ENCODE peak calls at places on chromosomes 4 and X, in five cellular contexts. One of them, this sample, is unnamed.

GRCh38 chrX:40105791-40106676 is 8.3 kb upstream of the BCOR start:
- DNase-seq in neuronal stem cell: no peak
- DNase-seq in trophoblast cell: peak
- DNase-seq in mesenchymal stem cell: peak
- DNase-seq in H1: peak
- DNase-seq in this sample: peak

GRCh38 chr4:7193040-7193958 is 961 bp downstream of the SORCS2 start:
- DNase-seq in neuronal stem cell: no peak
- DNase-seq in trophoblast cell: no peak
- DNase-seq in mesenchymal stem cell: no peak
- DNase-seq in H1: no peak
- DNase-seq in this sample: peak

GRCh38 chr4:8176547-8177399 is 18.2 kb upstream of the ABLIM2 start:
- DNase-seq in neuronal stem cell: peak
- DNase-seq in trophoblast cell: peak
- DNase-seq in mesenchymal stem cell: peak
- DNase-seq in H1: peak
- DNase-seq in this sample: peak

GRCh38 chrX:48864210-48864609 is 28.8 kb upstream of the PCSK1N start:
- DNase-seq in neuronal stem cell: no peak
- DNase-seq in trophoblast cell: no peak
- DNase-seq in mesenchymal stem cell: peak
- DNase-seq in H1: no peak
- DNase-seq in this sample: no peak

GRCh38 chr4:787561-787981 is 38.4 kb downstream of the CPLX1 start:
- DNase-seq in neuronal stem cell: no peak
- DNase-seq in trophoblast cell: no peak
- DNase-seq in mesenchymal stem cell: no peak
- DNase-seq in H1: no peak
- DNase-seq in this sample: no peak

GRCh38 chrX:154724999-154725756 is 25.7 kb downstream of the GAB3 start:
- DNase-seq in neuronal stem cell: no peak
- DNase-seq in trophoblast cell: no peak
- DNase-seq in mesenchymal stem cell: no peak
- DNase-seq in H1: no peak
- DNase-seq in this sample: no peak

GRCh38 chrX:119398974-119399771 is at the start of gene SLC25A43:
- DNase-seq in neuronal stem cell: no peak
- DNase-seq in trophoblast cell: peak
- DNase-seq in mesenchymal stem cell: peak
- DNase-seq in H1: peak
- DNase-seq in this sample: peak

GRCh38 chr4:124910327-124910726 is 197.8 kb upstream of the ANKRD50 start:
- DNase-seq in neuronal stem cell: no peak
- DNase-seq in trophoblast cell: no peak
- DNase-seq in mesenchymal stem cell: no peak
- DNase-seq in H1: no peak
- DNase-seq in this sample: no peak

GRCh38 chr4:39732728-39733127 is 34.8 kb downstream of the UBE2K start:
- DNase-seq in neuronal stem cell: no peak
- DNase-seq in trophoblast cell: no peak
- DNase-seq in mesenchymal stem cell: peak
- DNase-seq in H1: peak
- DNase-seq in this sample: no peak

GRCh38 chrX:30673884-30674598 is 20.8 kb downstream of the GK start:
- DNase-seq in neuronal stem cell: no peak
- DNase-seq in trophoblast cell: no peak
- DNase-seq in mesenchymal stem cell: no peak
- DNase-seq in H1: no peak
- DNase-seq in this sample: no peak

GRCh38 chr4:91113130-91113706 is 986.0 kb downstream of the CCSER1 start:
- DNase-seq in neuronal stem cell: peak
- DNase-seq in trophoblast cell: peak
- DNase-seq in mesenchymal stem cell: peak
- DNase-seq in H1: no peak
- DNase-seq in this sample: no peak

GRCh38 chrX:17692709-17693346 is 44.5 kb upstream of the SCML1 start:
- DNase-seq in neuronal stem cell: no peak
- DNase-seq in trophoblast cell: peak
- DNase-seq in mesenchymal stem cell: peak
- DNase-seq in H1: no peak
- DNase-seq in this sample: peak

GRCh38 chrX:2501246-2502102 is 698 bp upstream of the DHRSX start:
- DNase-seq in neuronal stem cell: no peak
- DNase-seq in trophoblast cell: no peak
- DNase-seq in mesenchymal stem cell: no peak
- DNase-seq in H1: peak
- DNase-seq in this sample: no peak

GRCh38 chrX:53695901-53696300 is 9.4 kb upstream of the HUWE1 start:
- DNase-seq in neuronal stem cell: no peak
- DNase-seq in trophoblast cell: no peak
- DNase-seq in mesenchymal stem cell: no peak
- DNase-seq in H1: no peak
- DNase-seq in this sample: no peak

GRCh38 chr4:71691416-71692073 is 92.3 kb downstream of the GC start:
- DNase-seq in neuronal stem cell: no peak
- DNase-seq in trophoblast cell: no peak
- DNase-seq in mesenchymal stem cell: no peak
- DNase-seq in H1: no peak
- DNase-seq in this sample: no peak

GRCh38 chrX:106378616-106379015 is 210.5 kb downstream of the PWWP3B start:
- DNase-seq in neuronal stem cell: no peak
- DNase-seq in trophoblast cell: no peak
- DNase-seq in mesenchymal stem cell: no peak
- DNase-seq in H1: no peak
- DNase-seq in this sample: no peak

GRCh38 chr4:110610620-110610939 is 12.3 kb downstream of the PITX2 start:
- DNase-seq in neuronal stem cell: no peak
- DNase-seq in trophoblast cell: no peak
- DNase-seq in mesenchymal stem cell: no peak
- DNase-seq in H1: no peak
- DNase-seq in this sample: no peak

GRCh38 chr4:38266616-38267015 is 306.4 kb downstream of the PTTG2 start:
- DNase-seq in neuronal stem cell: no peak
- DNase-seq in trophoblast cell: peak
- DNase-seq in mesenchymal stem cell: peak
- DNase-seq in H1: no peak
- DNase-seq in this sample: no peak

GRCh38 chr4:103129174-103129573 is 29.5 kb upstream of the BDH2 start:
- DNase-seq in neuronal stem cell: no peak
- DNase-seq in trophoblast cell: no peak
- DNase-seq in mesenchymal stem cell: no peak
- DNase-seq in H1: no peak
- DNase-seq in this sample: no peak

GRCh38 chr4:123661080-123661737 is 264.6 kb downstream of the SPRY1 start:
- DNase-seq in neuronal stem cell: no peak
- DNase-seq in trophoblast cell: peak
- DNase-seq in mesenchymal stem cell: peak
- DNase-seq in H1: no peak
- DNase-seq in this sample: no peak

GRCh38 chrX:5681159-5681558 is 547.5 kb downstream of the NLGN4X start:
- DNase-seq in neuronal stem cell: no peak
- DNase-seq in trophoblast cell: peak
- DNase-seq in mesenchymal stem cell: no peak
- DNase-seq in H1: no peak
- DNase-seq in this sample: no peak

GRCh38 chr4:17236686-17237085 is 275.2 kb downstream of the QDPR start:
- DNase-seq in neuronal stem cell: no peak
- DNase-seq in trophoblast cell: peak
- DNase-seq in mesenchymal stem cell: peak
- DNase-seq in H1: no peak
- DNase-seq in this sample: no peak

GRCh38 chrX:102765794-102766193 is 45.3 kb downstream of the GPRASP3 start:
- DNase-seq in neuronal stem cell: no peak
- DNase-seq in trophoblast cell: peak
- DNase-seq in mesenchymal stem cell: peak
- DNase-seq in H1: no peak
- DNase-seq in this sample: no peak

GRCh38 chr4:79331126-79331876 is 5.4 kb upstream of the NAA11 start:
- DNase-seq in neuronal stem cell: no peak
- DNase-seq in trophoblast cell: no peak
- DNase-seq in mesenchymal stem cell: peak
- DNase-seq in H1: no peak
- DNase-seq in this sample: no peak

GRCh38 chr4:64824591-64824990 is 415.3 kb upstream of the TECRL start:
- DNase-seq in neuronal stem cell: no peak
- DNase-seq in trophoblast cell: no peak
- DNase-seq in mesenchymal stem cell: no peak
- DNase-seq in H1: no peak
- DNase-seq in this sample: no peak

GRCh38 chrX:9610774-9611392 is 146.0 kb downstream of the TBL1X start:
- DNase-seq in neuronal stem cell: no peak
- DNase-seq in trophoblast cell: no peak
- DNase-seq in mesenchymal stem cell: peak
- DNase-seq in H1: no peak
- DNase-seq in this sample: no peak

GRCh38 chr4:97770222-97770621 is 373.1 kb downstream of the STPG2 start:
- DNase-seq in neuronal stem cell: no peak
- DNase-seq in trophoblast cell: no peak
- DNase-seq in mesenchymal stem cell: no peak
- DNase-seq in H1: no peak
- DNase-seq in this sample: no peak

GRCh38 chr4:105683038-105683437 is 25.5 kb downstream of the INTS12 start:
- DNase-seq in neuronal stem cell: no peak
- DNase-seq in trophoblast cell: peak
- DNase-seq in mesenchymal stem cell: no peak
- DNase-seq in H1: no peak
- DNase-seq in this sample: no peak

GRCh38 chr4:70787496-70787895 is 52.2 kb downstream of the GRSF1 start:
- DNase-seq in neuronal stem cell: no peak
- DNase-seq in trophoblast cell: no peak
- DNase-seq in mesenchymal stem cell: no peak
- DNase-seq in H1: no peak
- DNase-seq in this sample: no peak

GRCh38 chr4:163679189-163679588 is 184.7 kb downstream of the TMA16 start:
- DNase-seq in neuronal stem cell: no peak
- DNase-seq in trophoblast cell: peak
- DNase-seq in mesenchymal stem cell: no peak
- DNase-seq in H1: no peak
- DNase-seq in this sample: no peak

GRCh38 chr4:8115916-8116315 is 42.7 kb downstream of the ABLIM2 start:
- DNase-seq in neuronal stem cell: no peak
- DNase-seq in trophoblast cell: no peak
- DNase-seq in mesenchymal stem cell: no peak
- DNase-seq in H1: no peak
- DNase-seq in this sample: no peak

GRCh38 chrX:110049096-110049495 is 46.2 kb downstream of the TMEM164 start:
- DNase-seq in neuronal stem cell: no peak
- DNase-seq in trophoblast cell: no peak
- DNase-seq in mesenchymal stem cell: no peak
- DNase-seq in H1: no peak
- DNase-seq in this sample: no peak

GRCh38 chr4:74370912-74371311 is 6.0 kb downstream of the EREG start:
- DNase-seq in neuronal stem cell: peak
- DNase-seq in trophoblast cell: peak
- DNase-seq in mesenchymal stem cell: peak
- DNase-seq in H1: no peak
- DNase-seq in this sample: peak

GRCh38 chrX:154712781-154713391 is 38.0 kb downstream of the GAB3 start:
- DNase-seq in neuronal stem cell: no peak
- DNase-seq in trophoblast cell: no peak
- DNase-seq in mesenchymal stem cell: peak
- DNase-seq in H1: no peak
- DNase-seq in this sample: no peak

DNA sequence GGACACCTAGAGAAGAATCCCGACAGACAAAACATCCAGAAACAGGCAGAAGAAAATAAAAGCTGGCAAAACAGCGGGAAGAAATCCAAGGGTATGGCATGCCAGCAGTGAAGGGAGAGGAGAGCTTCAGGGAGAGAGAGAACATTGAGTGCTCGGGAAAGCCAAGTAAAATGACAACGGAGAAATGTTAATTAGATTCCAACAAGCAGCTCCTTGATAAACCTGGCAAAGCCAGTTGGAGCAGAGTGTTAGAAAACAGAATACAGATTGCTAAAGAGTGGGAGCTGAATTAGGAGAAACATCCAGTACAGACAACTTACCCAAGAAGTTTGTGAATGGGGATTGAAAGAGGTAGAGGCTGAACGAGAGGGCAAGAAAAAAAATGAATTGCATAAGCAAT is 40.4 kb upstream of the MAOA start:
- DNase-seq in neuronal stem cell: no peak
- DNase-seq in trophoblast cell: no peak
- DNase-seq in mesenchymal stem cell: no peak
- DNase-seq in H1: no peak
- DNase-seq in this sample: no peak
- H2BK12ac ChIP-seq in neuronal stem cell: no peak
- H2BK12ac ChIP-seq in trophoblast cell: peak
- H2BK12ac ChIP-seq in mesenchymal stem cell: no peak
- H2BK12ac ChIP-seq in H1: no peak
- H2BK12ac ChIP-seq in this sample: no peak

GRCh38 chr4:54228563-54229501 is at the start of gene PDGFRA:
- DNase-seq in neuronal stem cell: peak
- DNase-seq in trophoblast cell: no peak
- DNase-seq in mesenchymal stem cell: peak
- DNase-seq in H1: peak
- DNase-seq in this sample: peak
- H2BK12ac ChIP-seq in neuronal stem cell: no peak
- H2BK12ac ChIP-seq in trophoblast cell: peak
- H2BK12ac ChIP-seq in mesenchymal stem cell: peak
- H2BK12ac ChIP-seq in H1: peak
- H2BK12ac ChIP-seq in this sample: no peak

GRCh38 chr4:130071746-130072145 is 975.8 kb downstream of the C4orf33 start:
- DNase-seq in neuronal stem cell: no peak
- DNase-seq in trophoblast cell: no peak
- DNase-seq in mesenchymal stem cell: peak
- DNase-seq in H1: no peak
- DNase-seq in this sample: no peak

GRCh38 chr4:130073145-130073790 is 977.3 kb downstream of the C4orf33 start:
- DNase-seq in neuronal stem cell: no peak
- DNase-seq in trophoblast cell: no peak
- DNase-seq in mesenchymal stem cell: no peak
- DNase-seq in H1: no peak
- DNase-seq in this sample: no peak

GRCh38 chr4:130067419-130067818 is 971.5 kb downstream of the C4orf33 start:
- DNase-seq in neuronal stem cell: no peak
- DNase-seq in trophoblast cell: no peak
- DNase-seq in mesenchymal stem cell: no peak
- DNase-seq in H1: no peak
- DNase-seq in this sample: no peak

DNA sequence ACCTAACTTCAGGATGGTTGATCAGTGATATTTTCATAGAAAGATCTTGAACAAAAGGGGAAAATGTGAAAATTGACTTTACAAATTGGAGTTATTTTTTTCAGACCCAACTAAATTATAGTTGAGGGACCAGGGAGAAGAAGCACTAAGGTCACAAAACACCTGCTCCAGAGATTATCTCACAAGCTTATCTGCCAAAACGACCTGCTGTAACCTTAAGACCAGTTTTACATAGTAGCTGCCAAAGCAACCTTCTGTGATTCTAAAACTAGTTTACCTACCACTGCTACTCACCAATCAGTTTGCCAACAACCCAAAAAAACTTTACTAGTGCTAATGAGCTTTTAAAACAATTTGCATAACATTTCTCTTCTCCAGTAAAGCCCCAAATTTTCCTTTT is 972.1 kb downstream of the C4orf33 start:
- DNase-seq in neuronal stem cell: no peak
- DNase-seq in trophoblast cell: no peak
- DNase-seq in mesenchymal stem cell: no peak
- DNase-seq in H1: no peak
- DNase-seq in this sample: no peak
- H2BK12ac ChIP-seq in neuronal stem cell: no peak
- H2BK12ac ChIP-seq in trophoblast cell: no peak
- H2BK12ac ChIP-seq in mesenchymal stem cell: no peak
- H2BK12ac ChIP-seq in H1: no peak
- H2BK12ac ChIP-seq in this sample: no peak

GRCh38 chr4:182489607-182490006 is 246.4 kb downstream of the TENM3 start:
- DNase-seq in neuronal stem cell: no peak
- DNase-seq in trophoblast cell: no peak
- DNase-seq in mesenchymal stem cell: no peak
- DNase-seq in H1: no peak
- DNase-seq in this sample: no peak
- H2BK12ac ChIP-seq in neuronal stem cell: no peak
- H2BK12ac ChIP-seq in trophoblast cell: no peak
- H2BK12ac ChIP-seq in mesenchymal stem cell: no peak
- H2BK12ac ChIP-seq in H1: no peak
- H2BK12ac ChIP-seq in this sample: no peak